ENCODE peak calls at places on chromosome 5, in ten cellular contexts. V, Q, L, H, N, B, A, W, G and E are unnamed samples. For H3K36me3, the result is how much of the 10 kb centered on the place peaks cover.

GRCh38 chr5:176704355-176704754 is 57.1 kb downstream of the TSPAN17 start:
- DNase-seq in N (no peak), H (no peak), A (no peak), B (no peak), W (no peak), L (no peak), G (no peak), V (no peak), Q (no peak), E (no peak)

GRCh38 chr5:38692346-38692745 is 135.9 kb upstream of the LIFR start:
- DNase-seq in N (no peak), L (no peak), V (no peak), Q (no peak), G (no peak), A (no peak), H (no peak), B (no peak), W (no peak), E (no peak)

GRCh38 chr5:169805527-169805934 is 168.5 kb downstream of the DOCK2 start:
- DNase-seq in W (no peak), V (no peak), L (no peak), G (no peak), N (no peak), B (no peak), Q (no peak), A (no peak), H (no peak), E (no peak)

GRCh38 chr5:25064306-25064705 is 419.5 kb upstream of the CDH10 start:
- DNase-seq in N (no peak), G (no peak), B (no peak), Q (no peak), V (no peak), A (no peak), W (no peak), H (no peak), L (no peak), E (no peak)

GRCh38 chr5:115435065-115435775 is 109.4 kb downstream of the FEM1C start:
- DNase-seq in V (no peak), L (no peak), H (no peak), G (no peak), Q (no peak), A (no peak), N (no peak), B (no peak), W (no peak), E (no peak)

GRCh38 chr5:76180817-76181805 is 97.9 kb downstream of the SV2C start:
- DNase-seq in N (no peak), G (no peak), Q (no peak), L (no peak), H (no peak), B (no peak), W (no peak), V (no peak), A (no peak), E (no peak)

GRCh38 chr5:56215019-56215830 is 17.9 kb downstream of the ANKRD55 start:
- DNase-seq in H (no peak), B (no peak), N (no peak), A (no peak), G (no peak), Q (no peak), L (no peak), W (no peak), V (no peak), E (no peak)

GRCh38 chr5:16313761-16314160 is 134.2 kb upstream of the MARCHF11 start:
- DNase-seq in V (no peak), G (no peak), Q (no peak), H (no peak), W (no peak), N (no peak), B (no peak), A (no peak), L (no peak), E (no peak)

GRCh38 chr5:67043789-67044511 is 152.6 kb downstream of the CD180 start:
- DNase-seq in V (no peak), A (no peak), G (no peak), B (no peak), H (no peak), N (no peak), L (no peak), W (no peak), Q (no peak), E (no peak)

GRCh38 chr5:98770911-98771322 is 2.5 kb upstream of the RGMB start:
- DNase-seq in N (no peak), V (no peak), Q (no peak), A (no peak), G (no peak), L (no peak), H (peak), B (no peak), W (peak), E (no peak)

GRCh38 chr5:109307996-109308395 is 101.8 kb downstream of the PJA2 start:
- DNase-seq in N (no peak), Q (no peak), A (no peak), L (no peak), G (no peak), V (no peak), W (no peak), H (no peak), B (no peak), E (no peak)

GRCh38 chr5:103333376-103333775 is 74.8 kb downstream of the MACIR start:
- DNase-seq in A (no peak), V (no peak), B (no peak), H (no peak), N (no peak), G (no peak), L (no peak), Q (no peak), W (no peak), E (no peak)

GRCh38 chr5:137753227-137753985 is 757 bp downstream of the HNRNPA0 start:
- DNase-seq in H (peak), Q (no peak), N (no peak), V (peak), A (no peak), G (no peak), B (no peak), L (no peak), W (peak), E (peak)

GRCh38 chr5:129447968-129448367 is 12.1 kb upstream of the ADAMTS19 start:
- DNase-seq in Q (no peak), B (no peak), L (no peak), N (no peak), A (no peak), G (no peak), W (no peak), H (no peak), V (no peak), E (no peak)

GRCh38 chr5:154444559-154445421 is 1.0 kb upstream of the SAP30L start:
- DNase-seq in B (no peak), N (peak), V (no peak), W (no peak), L (peak), H (peak), A (no peak), G (no peak), Q (no peak), E (no peak)

GRCh38 chr5:138663009-138663408 is 87.8 kb upstream of the HSPA9 start:
- DNase-seq in L (no peak), N (no peak), A (peak), Q (no peak), H (peak), W (no peak), V (no peak), B (no peak), G (no peak), E (peak)

GRCh38 chr5:167699434-167699833 is 592.0 kb upstream of the WWC1 start:
- DNase-seq in V (no peak), N (peak), G (peak), A (no peak), W (peak), Q (peak), H (no peak), L (peak), B (peak), E (no peak)

GRCh38 chr5:92912280-92912679 is 668.7 kb downstream of the NR2F1-AS1 start:
- DNase-seq in A (no peak), W (peak), G (no peak), Q (no peak), V (no peak), L (peak), N (no peak), H (no peak), B (no peak), E (no peak)

GRCh38 chr5:167947312-167947711 is 344.1 kb upstream of the WWC1 start:
- DNase-seq in N (no peak), H (no peak), V (no peak), A (no peak), G (no peak), L (no peak), Q (no peak), B (no peak), W (no peak), E (no peak)

GRCh38 chr5:66860199-66860975 is 264.2 kb downstream of the MAST4 start:
- DNase-seq in L (peak), B (no peak), N (peak), V (no peak), A (no peak), W (no peak), G (no peak), H (no peak), Q (no peak), E (no peak)

GRCh38 chr5:67401166-67401565 is 204.6 kb upstream of the CD180 start:
- DNase-seq in L (no peak), H (no peak), N (no peak), W (no peak), B (no peak), G (no peak), Q (no peak), A (no peak), V (no peak), E (no peak)

GRCh38 chr5:41686767-41687166 is 176.4 kb upstream of the PLCXD3 start:
- DNase-seq in B (no peak), Q (no peak), G (no peak), V (no peak), W (no peak), L (no peak), H (no peak), N (no peak), A (no peak), E (no peak)

GRCh38 chr5:15799014-15799413 is 299.0 kb downstream of the FBXL7 start:
- DNase-seq in A (no peak), V (no peak), N (no peak), W (no peak), H (no peak), Q (no peak), B (no peak), L (no peak), G (no peak), E (no peak)

GRCh38 chr5:1171340-1171941 is 30.0 kb upstream of the SLC6A19 start:
- DNase-seq in Q (no peak), G (no peak), A (no peak), L (no peak), V (no peak), B (no peak), N (no peak), W (no peak), H (no peak), E (no peak)

GRCh38 chr5:30030110-30030509 is 1163.4 kb upstream of the CDH6 start:
- DNase-seq in N (no peak), B (no peak), H (no peak), L (no peak), Q (no peak), W (no peak), G (no peak), A (no peak), V (no peak), E (no peak)

GRCh38 chr5:19891658-19892057 is 96.3 kb downstream of the CDH18 start:
- DNase-seq in G (peak), L (no peak), W (no peak), B (no peak), V (no peak), N (no peak), A (no peak), H (no peak), Q (no peak), E (no peak)

GRCh38 chr5:126009566-126009965 is 413.6 kb upstream of the GRAMD2B start:
- DNase-seq in N (peak), V (no peak), B (peak), Q (no peak), A (no peak), H (no peak), G (no peak), W (no peak), L (peak), E (no peak)

GRCh38 chr5:69368458-69369368 is 607 bp downstream of the AK6 start:
- DNase-seq in W (peak), N (peak), V (no peak), Q (peak), A (no peak), G (no peak), L (peak), H (peak), B (no peak), E (no peak)

GRCh38 chr5:140310434-140310833 is 7.5 kb upstream of the PFDN1 start:
- DNase-seq in N (no peak), V (no peak), G (no peak), H (no peak), Q (no peak), W (no peak), L (no peak), A (no peak), B (no peak), E (no peak)

GRCh38 chr5:173395257-173395932 is 67.2 kb upstream of the STC2 start:
- DNase-seq in W (no peak), A (no peak), N (peak), V (no peak), Q (peak), L (peak), B (no peak), H (no peak), G (no peak), E (no peak)

GRCh38 chr5:2553611-2554010 is 197.9 kb downstream of the IRX2 start:
- DNase-seq in W (no peak), N (no peak), L (no peak), A (no peak), H (no peak), Q (no peak), B (no peak), G (no peak), V (no peak), E (no peak)

DNA sequence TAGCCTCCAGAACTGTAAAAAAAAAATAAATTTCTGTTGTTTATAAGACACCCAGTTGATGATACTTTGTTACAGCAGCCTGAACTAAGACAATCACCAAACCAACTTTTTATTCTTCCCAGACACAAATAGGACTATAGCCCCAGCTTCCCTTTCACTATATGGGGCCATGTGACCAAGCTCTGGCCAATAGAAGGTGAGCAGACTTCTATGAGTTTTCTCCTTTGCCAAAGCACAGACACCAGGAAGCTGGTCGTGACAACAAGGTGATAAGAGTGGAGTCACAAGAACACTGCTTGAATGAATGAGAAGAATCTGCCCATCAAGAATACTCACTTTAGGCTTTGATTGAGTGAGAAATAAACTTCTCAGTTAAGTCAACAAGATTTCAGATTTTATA is 217.7 kb downstream of the DEPDC1B start:
- DNase-seq in A (no peak), Q (no peak), V (no peak), L (no peak), W (no peak), B (no peak), N (peak), H (no peak), G (no peak), E (no peak)
- H3K36me3 ChIP-seq in A (under half), Q (under half), V (under half), L (under half), W (under half), B (under half), N (under half), H (under half), G (under half), E (under half)

DNA sequence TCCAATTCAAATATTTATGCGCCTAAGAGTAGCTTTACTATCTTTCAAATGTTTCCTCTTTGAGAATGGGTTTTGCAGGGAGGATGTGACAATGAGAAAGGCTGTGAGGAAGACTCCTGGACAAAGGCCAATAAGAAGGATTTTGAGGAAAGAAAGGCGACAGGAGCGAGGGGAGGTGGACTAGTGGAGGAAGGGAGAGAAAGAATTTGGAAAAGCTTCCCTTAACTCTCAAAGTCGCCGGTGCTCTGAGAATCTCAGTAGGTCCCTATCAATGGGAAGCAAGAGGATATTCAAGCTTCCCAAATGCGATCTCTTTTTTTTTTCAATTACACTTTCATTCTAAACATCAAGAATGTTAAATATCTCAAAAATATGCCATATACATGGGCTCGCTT is 2.8 kb upstream of the CDC20B start:
- DNase-seq in B (no peak), H (no peak), W (no peak), Q (no peak), V (no peak), N (peak), L (peak), A (no peak), G (no peak), E (no peak)
- H3K4me3 ChIP-seq in B (peak), H (no peak), W (peak), Q (no peak), V (peak), N (no peak), L (peak), A (peak), G (peak), E (peak)

GRCh38 chr5:151787817-151788216 is 16.1 kb downstream of the G3BP1 start:
- DNase-seq in W (no peak), V (no peak), H (no peak), N (no peak), A (no peak), B (no peak), L (no peak), G (no peak), Q (no peak), E (no peak)
- H3K36me3 ChIP-seq in W (under half), V (under half), H (half or more), N (under half), A (under half), B (half or more), L (under half), G (under half), Q (under half), E (half or more)

GRCh38 chr5:141876628-141877477 is 1.4 kb downstream of the PCDH1 start:
- DNase-seq in G (no peak), L (peak), Q (no peak), W (no peak), N (peak), H (no peak), V (no peak), B (no peak), A (no peak), E (no peak)
- H3K4me3 ChIP-seq in G (peak), L (peak), Q (peak), W (peak), N (peak), H (peak), V (peak), B (peak), A (peak), E (peak)

GRCh38 chr5:134571703-134572405 is 46.4 kb downstream of the JADE2 start:
- DNase-seq in H (no peak), Q (no peak), G (no peak), L (no peak), W (no peak), V (no peak), A (no peak), B (no peak), N (no peak), E (no peak)
- H3K36me3 ChIP-seq in H (under half), Q (under half), G (under half), L (under half), W (under half), V (half or more), A (under half), B (half or more), N (under half), E (half or more)

GRCh38 chr5:146059349-146060220 is 45.8 kb downstream of the PLAC8L1 start:
- DNase-seq in W (no peak), Q (no peak), B (no peak), G (no peak), L (no peak), H (peak), A (no peak), N (no peak), V (no peak), E (no peak)

GRCh38 chr5:146055432-146055831 is 49.9 kb downstream of the PLAC8L1 start:
- DNase-seq in N (no peak), H (no peak), Q (no peak), G (no peak), V (no peak), W (no peak), B (no peak), L (no peak), A (no peak), E (no peak)

GRCh38 chr5:146060221-146060585 is 45.2 kb downstream of the PLAC8L1 start:
- DNase-seq in L (no peak), H (no peak), Q (no peak), G (no peak), V (no peak), A (no peak), B (no peak), N (no peak), W (no peak), E (no peak)
- H3K4me3 ChIP-seq in L (no peak), H (no peak), Q (no peak), G (no peak), V (no peak), A (no peak), B (no peak), N (no peak), W (no peak), E (no peak)

GRCh38 chr5:87389635-87390034 is 23.1 kb downstream of the CCNH start:
- DNase-seq in B (no peak), W (no peak), A (no peak), Q (no peak), L (no peak), V (no peak), H (no peak), N (no peak), G (no peak), E (no peak)
- H3K36me3 ChIP-seq in B (half or more), W (under half), A (under half), Q (half or more), L (half or more), V (half or more), H (half or more), N (under half), G (half or more), E (half or more)